ENCODE peak calls at places on chromosome 5, in five cellular contexts. M is heart left ventricle, I is esophagus squamous epithelium, Q is suprapubic skin, O is transverse colon. H is an unnamed sample.

GRCh38 chr5:8012131-8012977 is 143.4 kb downstream of the MTRR start:
- DNase-seq in M (no peak), I (no peak), Q (no peak), O (no peak), H (no peak)

GRCh38 chr5:98927988-98928801 is 612 bp downstream of the CHD1 start:
- DNase-seq in M (peak; percentile 75), I (peak; percentile 69), Q (peak; percentile 88), O (peak; percentile 71), H (peak; percentile 79)

GRCh38 chr5:91474201-91474600 is 91.1 kb upstream of the ARRDC3 start:
- DNase-seq in M (no peak), I (no peak), Q (no peak), O (no peak), H (no peak)

GRCh38 chr5:88954511-88954910 is 71.5 kb upstream of the MEF2C start:
- DNase-seq in M (no peak), I (no peak), Q (no peak), O (no peak), H (no peak)

GRCh38 chr5:32916648-32917047 is 205.5 kb downstream of the NPR3 start:
- DNase-seq in M (no peak), I (no peak), Q (no peak), O (no peak), H (no peak)

GRCh38 chr5:7047862-7048261 is 334.6 kb downstream of the TENT4A start:
- DNase-seq in M (no peak), I (no peak), Q (no peak), O (peak; percentile 34), H (no peak)

GRCh38 chr5:67061511-67061910 is 135.1 kb downstream of the CD180 start:
- DNase-seq in M (no peak), I (no peak), Q (no peak), O (no peak), H (no peak)

GRCh38 chr5:171644536-171644935 is 141.1 kb upstream of the SMIM23 start:
- DNase-seq in M (peak; percentile 40), I (no peak), Q (no peak), O (no peak), H (no peak)

GRCh38 chr5:151695464-151695863 is 8.7 kb upstream of the SPARC start:
- DNase-seq in M (no peak), I (no peak), Q (no peak), O (no peak), H (no peak)

GRCh38 chr5:82635561-82636288 is 357.6 kb upstream of the RPS23 start:
- DNase-seq in M (no peak), I (no peak), Q (no peak), O (peak; percentile 15), H (no peak)

GRCh38 chr5:152439791-152440190 is 34.7 kb upstream of the NMUR2 start:
- DNase-seq in M (no peak), I (no peak), Q (no peak), O (no peak), H (no peak)

GRCh38 chr5:139415869-139416268 is 12.0 kb upstream of the SPATA24 start:
- DNase-seq in M (no peak), I (no peak), Q (no peak), O (no peak), H (no peak)

GRCh38 chr5:60722416-60722815 is 22.4 kb upstream of the DEPDC1B start:
- DNase-seq in M (no peak), I (no peak), Q (no peak), O (no peak), H (no peak)

GRCh38 chr5:42074353-42074752 is 149.3 kb downstream of the FBXO4 start:
- DNase-seq in M (no peak), I (no peak), Q (no peak), O (no peak), H (no peak)

GRCh38 chr5:1103093-1103492 is 8.8 kb downstream of the SLC12A7 start:
- DNase-seq in M (no peak), I (no peak), Q (no peak), O (no peak), H (no peak)

GRCh38 chr5:43711496-43711895 is 108.5 kb downstream of the NNT start:
- DNase-seq in M (no peak), I (no peak), Q (no peak), O (no peak), H (no peak)

GRCh38 chr5:38790891-38791290 is 54.9 kb upstream of the OSMR start:
- DNase-seq in M (no peak), I (no peak), Q (no peak), O (no peak), H (no peak)

GRCh38 chr5:178768371-178769260 is 38.2 kb upstream of the ZNF354A start:
- DNase-seq in M (no peak), I (no peak), Q (no peak), O (no peak), H (peak; percentile 19)

GRCh38 chr5:178769617-178770290 is 39.3 kb upstream of the ZNF354A start:
- DNase-seq in M (no peak), I (no peak), Q (no peak), O (no peak), H (no peak)

GRCh38 chr5:178766936-178767912 is 36.8 kb upstream of the ZNF354A start:
- DNase-seq in M (no peak), I (no peak), Q (no peak), O (no peak), H (no peak)

GRCh38 chr5:178772351-178772750 is 41.9 kb upstream of the ZNF354A start:
- DNase-seq in M (no peak), I (no peak), Q (no peak), O (no peak), H (no peak)

GRCh38 chr5:178770621-178771020 is 40.2 kb upstream of the ZNF354A start:
- DNase-seq in M (no peak), I (no peak), Q (no peak), O (no peak), H (peak; percentile 26)
- H3K9me3 ChIP-seq in M (no peaks in the 10 kb centered on the region), I (no peaks in the 10 kb centered on the region), Q (no peaks in the 10 kb centered on the region), O (no peaks in the 10 kb centered on the region), H (no peaks in the 10 kb centered on the region)

GRCh38 chr5:150158170-150158949 is 2.7 kb upstream of the PDGFRB start:
- DNase-seq in M (peak; percentile 77), I (no peak), Q (no peak), O (no peak), H (no peak)
- H3K4me3 ChIP-seq in M (no peak overlapping the region), I (no peak overlapping the region), Q (no peak overlapping the region), O (no peak overlapping the region), H (no peak overlapping the region)

DNA sequence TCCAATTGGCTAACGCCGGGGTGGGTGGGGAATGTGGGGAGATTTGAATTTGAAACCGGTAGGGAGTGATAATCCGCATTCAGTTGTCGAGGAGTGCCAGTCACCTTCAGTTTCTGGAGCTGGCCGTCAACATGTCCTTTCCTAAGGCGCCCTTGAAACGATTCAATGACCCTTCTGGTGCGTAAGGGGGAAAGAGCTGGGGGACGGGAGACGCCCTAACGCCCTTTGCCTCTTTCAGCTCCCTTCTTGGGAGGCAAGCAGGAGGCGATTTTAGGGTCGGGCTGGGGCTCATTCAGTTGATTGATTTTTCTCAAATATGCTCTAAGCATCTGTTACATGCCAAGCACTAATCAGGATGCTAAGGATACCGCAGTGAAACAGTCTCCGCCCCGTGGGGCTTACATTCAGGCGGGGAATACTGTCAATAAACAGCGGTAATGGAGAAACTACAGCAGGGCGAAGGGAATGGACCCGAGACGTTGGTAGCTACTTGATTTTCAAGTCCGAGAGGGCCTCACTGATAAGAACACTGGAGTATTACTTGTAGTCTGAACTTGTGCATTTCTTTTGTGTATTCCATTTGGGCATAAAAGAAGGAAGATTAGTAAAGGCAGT is at the start of gene HMMR:
- DNase-seq in M (no peak), I (no peak), Q (no peak), O (peak; percentile 16), H (no peak)
- TF ChIP-seq POLR2A in M (no peak), I (peak; percentile 26), Q (no peak), O (no peak), H (no peak)

GRCh38 chr5:178318893-178319292 is 86.3 kb upstream of the PHYKPL start:
- DNase-seq in M (no peak), I (no peak), Q (peak; percentile 38), O (no peak), H (no peak)

GRCh38 chr5:178322736-178323540 is 90.3 kb upstream of the PHYKPL start:
- DNase-seq in M (no peak), I (no peak), Q (peak; percentile 44), O (no peak), H (no peak)

GRCh38 chr5:178319541-178320041 is 87.0 kb upstream of the PHYKPL start:
- DNase-seq in M (no peak), I (no peak), Q (peak; percentile 58), O (no peak), H (no peak)

GRCh38 chr5:178318382-178318781 is 85.8 kb upstream of the PHYKPL start:
- DNase-seq in M (no peak), I (no peak), Q (peak; percentile 51), O (no peak), H (no peak)

DNA sequence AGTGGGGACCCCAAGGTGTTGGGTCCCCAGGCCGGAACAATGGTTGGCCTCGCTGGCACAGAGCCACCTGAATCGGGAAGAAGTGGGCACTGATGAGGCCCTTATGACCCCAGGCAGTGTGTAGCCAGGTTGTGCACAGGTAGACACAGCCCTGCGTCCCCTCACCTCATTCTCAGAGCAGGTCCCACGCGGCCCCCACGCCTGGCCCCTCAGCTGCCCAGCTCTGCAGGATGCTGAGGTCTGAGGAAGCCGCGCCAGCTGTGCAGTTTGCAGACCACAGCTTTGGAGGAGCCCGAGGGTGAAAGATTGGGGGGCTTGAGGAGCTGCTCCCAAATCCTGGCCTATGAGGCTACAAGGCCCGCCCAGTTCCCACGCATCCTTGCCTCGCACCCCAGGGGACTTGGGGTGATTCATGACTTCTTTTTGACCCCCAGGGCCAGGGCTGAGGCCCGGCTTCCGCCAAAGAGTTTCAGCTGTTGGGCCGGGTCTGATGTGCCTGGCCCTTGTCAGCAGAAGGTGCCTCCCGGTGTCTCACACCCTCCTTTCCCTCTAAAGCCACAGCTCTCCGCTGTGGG is 87.8 kb upstream of the PHYKPL start:
- DNase-seq in M (no peak), I (no peak), Q (peak; percentile 59), O (no peak), H (no peak)
- H3K9me3 ChIP-seq in M (no peaks in the 10 kb centered on the region), I (no peaks in the 10 kb centered on the region), Q (no peaks in the 10 kb centered on the region), O (no peaks in the 10 kb centered on the region), H (no peaks in the 10 kb centered on the region)

GRCh38 chr5:33936381-33937016 is at the start of gene RXFP3:
- DNase-seq in M (no peak), I (no peak), Q (no peak), O (no peak), H (no peak)

GRCh38 chr5:33937017-33937699 is 972 bp downstream of the RXFP3 start:
- DNase-seq in M (no peak), I (no peak), Q (no peak), O (no peak), H (no peak)

GRCh38 chr5:33937700-33938506 is 1.7 kb downstream of the RXFP3 start:
- DNase-seq in M (no peak), I (no peak), Q (no peak), O (no peak), H (no peak)

GRCh38 chr5:33933723-33934544 is 2.3 kb upstream of the RXFP3 start:
- DNase-seq in M (no peak), I (no peak), Q (no peak), O (no peak), H (no peak)

DNA sequence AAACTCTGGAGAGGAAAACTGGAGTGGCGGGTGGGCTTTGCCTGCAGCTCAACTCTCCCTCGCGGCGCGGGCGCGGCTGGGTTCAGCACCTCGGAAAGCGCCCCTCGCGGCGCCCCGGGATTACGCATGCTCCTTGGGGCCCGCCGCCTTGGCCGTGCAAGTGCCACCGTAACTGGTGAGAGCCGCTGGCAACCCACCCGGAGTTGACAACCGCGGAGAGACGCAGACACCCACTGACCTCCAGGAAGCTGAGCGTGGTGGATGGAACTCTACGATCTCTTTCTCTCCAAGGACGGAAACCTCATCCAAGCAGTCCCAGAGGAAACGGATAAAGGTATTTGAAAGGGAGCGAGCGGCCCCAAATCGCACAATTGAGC is 194 bp upstream of the RXFP3 start:
- DNase-seq in M (peak; percentile 62), I (no peak), Q (no peak), O (peak; percentile 15), H (no peak)
- H3K4me3 ChIP-seq in M (peak overlapping the region; percentile 34), I (no peak overlapping the region), Q (peak overlapping the region; percentile 31), O (peak overlapping the region; percentile 35), H (no peak overlapping the region)

GRCh38 chr5:13859285-13859684 is 85.2 kb downstream of the DNAH5 start:
- DNase-seq in M (no peak), I (no peak), Q (no peak), O (no peak), H (no peak)
- TF ChIP-seq POLR2A in M (no peak), I (no peak), Q (no peak), O (no peak), H (no peak)

H was measured in Peyer's patch.